ENCODE peak calls at places on chromosome 22, in eight cellular contexts. One of them, this sample, is unnamed.

GRCh38 chr22:24088796-24089195 is 77.7 kb downstream of the CABIN1 start:
- DNase-seq in A549: no peak
- DNase-seq in HCT116: no peak
- DNase-seq in K562: no peak
- DNase-seq in GM12878: no peak
- DNase-seq in HepG2: no peak
- DNase-seq in SK-N-SH: no peak
- DNase-seq in H1: no peak
- DNase-seq in this sample: no peak

GRCh38 chr22:46352276-46352675 is 16.8 kb downstream of the TRMU start:
- DNase-seq in A549: no peak
- DNase-seq in HCT116: no peak
- DNase-seq in K562: no peak
- DNase-seq in GM12878: no peak
- DNase-seq in HepG2: no peak
- DNase-seq in SK-N-SH: no peak
- DNase-seq in H1: no peak
- DNase-seq in this sample: no peak

GRCh38 chr22:38284042-38284402 is 11.2 kb upstream of the TMEM184B start:
- DNase-seq in A549: no peak
- DNase-seq in HCT116: no peak
- DNase-seq in K562: no peak
- DNase-seq in GM12878: no peak
- DNase-seq in HepG2: peak; percentile 65
- DNase-seq in SK-N-SH: no peak
- DNase-seq in H1: no peak
- DNase-seq in this sample: no peak

GRCh38 chr22:28015676-28016601 is 96.9 kb upstream of the PITPNB start:
- DNase-seq in A549: no peak
- DNase-seq in HCT116: no peak
- DNase-seq in K562: no peak
- DNase-seq in GM12878: no peak
- DNase-seq in HepG2: no peak
- DNase-seq in SK-N-SH: peak; percentile 92
- DNase-seq in H1: no peak
- DNase-seq in this sample: no peak

GRCh38 chr22:33821290-33821689 is 99.0 kb downstream of the LARGE1 start:
- DNase-seq in A549: no peak
- DNase-seq in HCT116: no peak
- DNase-seq in K562: no peak
- DNase-seq in GM12878: no peak
- DNase-seq in HepG2: no peak
- DNase-seq in SK-N-SH: no peak
- DNase-seq in H1: no peak
- DNase-seq in this sample: no peak

GRCh38 chr22:46894081-46894671 is 131.7 kb downstream of the TBC1D22A start:
- DNase-seq in A549: no peak
- DNase-seq in HCT116: no peak
- DNase-seq in K562: no peak
- DNase-seq in GM12878: no peak
- DNase-seq in HepG2: no peak
- DNase-seq in SK-N-SH: peak; percentile 54
- DNase-seq in H1: no peak
- DNase-seq in this sample: no peak

GRCh38 chr22:24010018-24010391 is 1.1 kb upstream of the CABIN1 start:
- DNase-seq in A549: no peak
- DNase-seq in HCT116: no peak
- DNase-seq in K562: no peak
- DNase-seq in GM12878: no peak
- DNase-seq in HepG2: no peak
- DNase-seq in SK-N-SH: no peak
- DNase-seq in H1: no peak
- DNase-seq in this sample: no peak

GRCh38 chr22:27632451-27633295 is 168.9 kb downstream of the MN1 start:
- DNase-seq in A549: no peak
- DNase-seq in HCT116: no peak
- DNase-seq in K562: peak; percentile 14
- DNase-seq in GM12878: no peak
- DNase-seq in HepG2: no peak
- DNase-seq in SK-N-SH: peak; percentile 81
- DNase-seq in H1: no peak
- DNase-seq in this sample: no peak

GRCh38 chr22:27794244-27794643 is 7.3 kb downstream of the MN1 start:
- DNase-seq in A549: no peak
- DNase-seq in HCT116: no peak
- DNase-seq in K562: no peak
- DNase-seq in GM12878: no peak
- DNase-seq in HepG2: no peak
- DNase-seq in SK-N-SH: no peak
- DNase-seq in H1: no peak
- DNase-seq in this sample: no peak

GRCh38 chr22:36659762-36660509 is 43.6 kb downstream of the CACNG2 start:
- DNase-seq in A549: peak; percentile 80
- DNase-seq in HCT116: peak; percentile 91
- DNase-seq in K562: peak; percentile 88
- DNase-seq in GM12878: no peak
- DNase-seq in HepG2: peak; percentile 91
- DNase-seq in SK-N-SH: peak; percentile 88
- DNase-seq in H1: no peak
- DNase-seq in this sample: peak; percentile 79

GRCh38 chr22:37312549-37313183 is 30.4 kb downstream of the CYTH4 start:
- DNase-seq in A549: no peak
- DNase-seq in HCT116: no peak
- DNase-seq in K562: no peak
- DNase-seq in GM12878: no peak
- DNase-seq in HepG2: no peak
- DNase-seq in SK-N-SH: no peak
- DNase-seq in H1: no peak
- DNase-seq in this sample: no peak

GRCh38 chr22:29163808-29164207 is 41.9 kb upstream of the EMID1 start:
- DNase-seq in A549: no peak
- DNase-seq in HCT116: no peak
- DNase-seq in K562: no peak
- DNase-seq in GM12878: no peak
- DNase-seq in HepG2: no peak
- DNase-seq in SK-N-SH: no peak
- DNase-seq in H1: no peak
- DNase-seq in this sample: no peak

GRCh38 chr22:35627267-35628041 is 10.3 kb upstream of the MB start:
- DNase-seq in A549: peak; percentile 66
- DNase-seq in HCT116: peak; percentile 69
- DNase-seq in K562: no peak
- DNase-seq in GM12878: no peak
- DNase-seq in HepG2: peak; percentile 64
- DNase-seq in SK-N-SH: peak; percentile 68
- DNase-seq in H1: peak; percentile 63
- DNase-seq in this sample: peak; percentile 76
- H3K4me1 ChIP-seq in A549: peaks cover 46% of the 10 kb centered on the region
- H3K4me1 ChIP-seq in HCT116: peaks cover 41% of the 10 kb centered on the region
- H3K4me1 ChIP-seq in K562: no peaks in the 10 kb centered on the region
- H3K4me1 ChIP-seq in GM12878: peaks cover 17% of the 10 kb centered on the region
- H3K4me1 ChIP-seq in HepG2: peaks cover 23% of the 10 kb centered on the region
- H3K4me1 ChIP-seq in SK-N-SH: peaks cover 19% of the 10 kb centered on the region
- H3K4me1 ChIP-seq in H1: peaks cover 15% of the 10 kb centered on the region
- H3K4me1 ChIP-seq in this sample: peaks cover 8% of the 10 kb centered on the region

DNA sequence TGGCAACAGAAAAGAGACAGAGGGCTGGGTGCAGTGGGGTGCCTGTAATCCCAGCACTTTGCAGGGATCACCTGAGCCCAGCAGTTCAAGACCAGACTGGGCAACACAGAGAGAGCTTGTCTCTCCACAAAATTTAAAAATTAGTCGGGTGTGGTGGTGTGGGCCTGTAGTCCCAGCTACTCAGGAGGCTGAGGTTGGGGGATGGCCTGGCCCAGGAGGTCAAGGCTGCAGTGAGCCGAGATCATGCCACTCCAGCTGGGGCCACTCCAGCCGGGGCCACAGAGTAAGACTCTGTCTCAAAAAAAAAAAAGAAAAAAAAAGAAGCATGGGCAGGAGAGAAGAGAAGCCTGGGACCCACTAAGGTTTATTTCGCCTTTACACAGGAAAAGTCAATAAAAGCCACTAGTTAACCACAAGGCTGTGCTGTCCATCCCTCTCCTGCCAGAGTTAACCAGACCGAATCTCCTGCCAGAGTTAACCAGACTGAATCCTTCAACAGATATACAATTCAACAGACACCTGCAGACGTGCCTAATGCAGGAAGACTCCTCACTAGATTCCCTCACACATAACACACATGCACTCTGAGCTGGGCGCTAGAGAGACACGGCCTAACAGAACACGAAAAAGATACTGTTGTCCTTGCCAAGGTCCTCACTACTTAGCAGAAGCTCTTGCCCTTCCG is 29.8 kb downstream of the MICAL3 start:
- DNase-seq in A549: no peak
- DNase-seq in HCT116: no peak
- DNase-seq in K562: no peak
- DNase-seq in GM12878: no peak
- DNase-seq in HepG2: no peak
- DNase-seq in SK-N-SH: no peak
- DNase-seq in H1: no peak
- DNase-seq in this sample: no peak
- TF ChIP-seq MAX in A549: no peak
- TF ChIP-seq MAX in HCT116: no peak
- TF ChIP-seq MAX in K562: no peak
- TF ChIP-seq MAX in GM12878: no peak
- TF ChIP-seq MAX in HepG2: no peak
- TF ChIP-seq MAX in SK-N-SH: no peak
- TF ChIP-seq MAX in H1: no peak
- TF ChIP-seq MAX in this sample: no peak

GRCh38 chr22:41827671-41828070 is 5.2 kb upstream of the SREBF2 start:
- DNase-seq in A549: no peak
- DNase-seq in HCT116: no peak
- DNase-seq in K562: no peak
- DNase-seq in GM12878: no peak
- DNase-seq in HepG2: no peak
- DNase-seq in SK-N-SH: no peak
- DNase-seq in H1: no peak
- DNase-seq in this sample: no peak
- H3K4me2 ChIP-seq in A549: no peak overlapping the region
- H3K4me2 ChIP-seq in HCT116: no peak overlapping the region
- H3K4me2 ChIP-seq in K562: no peak overlapping the region
- H3K4me2 ChIP-seq in GM12878: no peak overlapping the region
- H3K4me2 ChIP-seq in HepG2: no peak overlapping the region
- H3K4me2 ChIP-seq in SK-N-SH: no peak overlapping the region
- H3K4me2 ChIP-seq in H1: no peak overlapping the region
- H3K4me2 ChIP-seq in this sample: no peak overlapping the region

GRCh38 chr22:16962501-16962900 is 45.5 kb downstream of the GAB4 start:
- DNase-seq in A549: no peak
- DNase-seq in HCT116: no peak
- DNase-seq in K562: no peak
- DNase-seq in GM12878: no peak
- DNase-seq in HepG2: no peak
- DNase-seq in SK-N-SH: no peak
- DNase-seq in H1: no peak
- DNase-seq in this sample: no peak
- H3K4me1 ChIP-seq in A549: no peaks in the 10 kb centered on the region
- H3K4me1 ChIP-seq in HCT116: no peaks in the 10 kb centered on the region
- H3K4me1 ChIP-seq in K562: no peaks in the 10 kb centered on the region
- H3K4me1 ChIP-seq in GM12878: no peaks in the 10 kb centered on the region
- H3K4me1 ChIP-seq in HepG2: no peaks in the 10 kb centered on the region
- H3K4me1 ChIP-seq in SK-N-SH: no peaks in the 10 kb centered on the region
- H3K4me1 ChIP-seq in H1: no peaks in the 10 kb centered on the region
- H3K4me1 ChIP-seq in this sample: no peaks in the 10 kb centered on the region

This sample was measured in endothelial cell of umbilical vein.